ENCODE peak calls at places on chromosomes 7 and 10, in five cellular contexts. R is K562, P is HCT116, G is HepG2, Q is GM12878. X is an unnamed sample.

GRCh38 chr7:12584940-12585339 is 14.4 kb downstream of the SCIN start:
- DNase-seq in P (no peak), R (peak; percentile 53), G (no peak), Q (peak; percentile 46), X (no peak)

GRCh38 chr10:6053816-6054581 is 8.2 kb downstream of the IL2RA start:
- DNase-seq in R (peak; percentile 37), P (no peak), Q (no peak), G (peak; percentile 71), X (peak; percentile 34)

GRCh38 chr10:123021517-123021916 is 12.7 kb downstream of the ACADSB start:
- DNase-seq in P (peak; percentile 29), Q (no peak), G (peak; percentile 36), R (peak; percentile 16), X (no peak)

GRCh38 chr7:157278791-157279678 is 57.8 kb upstream of the DNAJB6 start:
- DNase-seq in G (no peak), Q (no peak), P (no peak), R (no peak), X (no peak)

GRCh38 chr7:157617401-157617800 is 280.6 kb downstream of the DNAJB6 start:
- DNase-seq in G (no peak), P (no peak), Q (no peak), R (no peak), X (no peak)

GRCh38 chr7:152865011-152865410 is 105.5 kb downstream of the ACTR3B start:
- DNase-seq in G (no peak), R (no peak), Q (no peak), P (no peak), X (no peak)

GRCh38 chr7:134014935-134015334 is 112.2 kb upstream of the LRGUK start:
- DNase-seq in P (no peak), R (no peak), Q (no peak), G (no peak), X (no peak)

GRCh38 chr7:132216847-132217246 is 359.4 kb downstream of the PLXNA4 start:
- DNase-seq in R (no peak), G (no peak), P (no peak), Q (no peak), X (no peak)

GRCh38 chr7:128937647-128938523 is at the start of gene IRF5:
- DNase-seq in Q (no peak), R (no peak), P (peak; percentile 15), G (no peak), X (no peak)

DNA sequence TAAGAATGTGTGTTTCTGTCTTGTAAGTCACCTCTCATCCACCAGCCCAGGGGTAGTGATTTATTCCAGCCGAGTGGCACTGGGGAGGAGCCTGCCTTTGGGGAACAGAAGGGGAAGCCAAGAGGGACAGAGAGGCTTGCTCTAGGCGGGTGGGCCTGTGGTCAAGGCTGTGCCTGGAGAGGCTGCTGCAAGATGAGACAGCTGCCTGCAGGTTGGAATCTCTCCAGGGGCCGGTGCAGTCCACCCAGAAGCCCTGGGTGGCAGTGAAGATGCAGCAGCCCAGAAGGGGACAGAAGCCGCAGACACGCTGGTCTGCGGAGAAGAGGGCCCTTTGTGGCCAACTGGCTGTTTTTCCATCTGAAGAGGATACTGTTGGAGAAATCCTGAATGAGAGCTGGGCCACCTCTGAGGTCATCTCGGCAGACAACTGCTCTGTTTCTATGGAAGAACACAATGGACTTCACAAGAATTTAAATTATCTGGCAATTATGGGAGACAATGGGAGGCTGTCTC is 175.7 kb downstream of the GFRA1 start:
- DNase-seq in R (no peak), P (no peak), Q (no peak), G (no peak), X (no peak)
- TF ChIP-seq SRF in R (no peak), P (no peak), Q (no peak), G (no peak), X (no peak)

GRCh38 chr10:62052276-62052675 is 150.8 kb downstream of the ARID5B start:
- DNase-seq in P (no peak), Q (no peak), G (no peak), R (no peak), X (no peak)
- TF ChIP-seq POLR2A in P (no peak), Q (no peak), G (no peak), R (no peak), X (no peak)

GRCh38 chr7:48253020-48253419 is 81.8 kb downstream of the ABCA13 start:
- DNase-seq in R (no peak), G (no peak), Q (no peak), P (no peak), X (no peak)
- TF ChIP-seq SRF in R (no peak), G (no peak), Q (no peak), P (no peak), X (no peak)

GRCh38 chr7:158740013-158740656 is 35.5 kb upstream of the NCAPG2 start:
- DNase-seq in R (peak; percentile 58), P (no peak), Q (no peak), G (no peak), X (no peak)
- TF ChIP-seq POLR2A in R (no peak), P (no peak), Q (no peak), G (no peak), X (no peak)

DNA sequence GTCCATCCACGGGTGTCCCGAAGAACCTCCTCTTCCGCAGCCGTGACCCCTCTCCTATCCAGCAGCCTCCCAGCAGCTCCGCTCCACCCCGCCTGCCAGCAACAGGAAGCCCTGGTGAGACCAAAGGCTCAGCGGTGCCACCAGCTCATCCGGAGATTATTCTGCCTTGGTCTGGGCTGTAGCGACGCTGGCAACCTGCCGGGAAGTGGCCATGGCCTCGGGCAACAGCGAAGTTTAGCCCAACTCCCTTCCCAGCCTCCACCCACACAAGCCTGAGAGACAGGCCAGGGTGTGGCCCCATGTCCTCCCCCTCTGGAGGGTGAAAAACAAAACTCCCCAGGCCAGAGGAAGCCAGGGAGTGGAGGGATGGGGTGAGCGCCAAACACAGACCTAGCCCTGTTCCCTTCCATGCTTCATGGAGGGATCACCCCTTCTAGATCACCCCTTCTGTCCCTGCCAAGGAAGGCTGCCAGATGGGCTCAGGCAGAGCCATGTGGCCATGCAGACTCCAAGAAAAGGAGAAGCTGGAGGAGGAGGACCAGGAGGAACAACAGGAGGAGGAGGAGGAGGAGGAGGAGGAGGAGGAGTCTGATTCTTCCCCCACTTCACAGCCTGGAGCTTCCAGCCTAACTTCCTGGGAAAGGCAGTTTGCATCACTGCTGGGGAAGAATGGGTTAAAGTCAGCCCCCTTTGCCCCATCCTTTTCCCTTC is 924 bp downstream of the CALHM2 start:
- DNase-seq in P (peak; percentile 73), G (no peak), R (peak; percentile 12), Q (no peak), X (no peak)
- TF ChIP-seq SRF in P (no peak), G (no peak), R (no peak), Q (no peak), X (no peak)

X was measured in H1.